ENCODE peak calls at places on chromosomes 5 and 9, in eight cellular contexts. A is stimulated activated CD4-positive, alpha-beta T cell treated with anti-CD3 and anti-CD28 coated beads, Interleukin-15, amount 100 ng/mL, for 24 hours; W is AG08395; Z is naive thymus-derived CD4-positive, alpha-beta T cell; G is activated naive CD4-positive, alpha-beta T cell treated with Interleukin-2 at 50 U/mL for 16 hours; C is Peyer's patch; S is epithelial cell of prostate; H is stimulated activated naive CD8-positive, alpha-beta T cell treated with anti-CD3 and anti-CD28 coated beads, Interleukin-15, Interleukin-2, amounts not matched to agents 100 U/mL and 50 U/mL, for 24 hours. I is an unnamed sample.

GRCh38 chr9:2109066-2109650 is 94.0 kb downstream of the SMARCA2 start:
- DNase-seq in A (no peak), W (peak; percentile 79), Z (no peak), G (no peak), C (no peak), S (no peak), H (no peak), I (no peak)

GRCh38 chr5:93665649-93666048 is 75.8 kb downstream of the POU5F2 start:
- DNase-seq in A (no peak), W (no peak), Z (no peak), G (no peak), C (no peak), S (no peak), H (no peak), I (no peak)

GRCh38 chr5:135192351-135192750 is 158.3 kb upstream of the PITX1 start:
- DNase-seq in A (no peak), W (no peak), Z (no peak), G (no peak), C (no peak), S (no peak), H (no peak), I (no peak)

GRCh38 chr5:144126707-144127106 is 43.8 kb downstream of the YIPF5 start:
- DNase-seq in A (no peak), W (no peak), Z (no peak), G (no peak), C (no peak), S (no peak), H (no peak), I (no peak)

GRCh38 chr9:93119953-93120845 is 13.9 kb downstream of the NINJ1 start:
- DNase-seq in A (peak; percentile 46), W (peak; percentile 95), Z (no peak), G (no peak), C (peak; percentile 90), S (peak; percentile 68), H (peak; percentile 53), I (peak; percentile 94)

GRCh38 chr9:137606005-137606601 is 617 bp downstream of the ARRDC1 start:
- DNase-seq in A (peak; percentile 47), W (no peak), Z (peak; percentile 30), G (no peak), C (peak; percentile 65), S (no peak), H (peak; percentile 43), I (peak; percentile 74)

GRCh38 chr9:123191660-123192059 is 76.7 kb downstream of the STRBP start:
- DNase-seq in A (no peak), W (no peak), Z (no peak), G (no peak), C (no peak), S (no peak), H (no peak), I (no peak)

GRCh38 chr5:139188558-139189270 is 9.5 kb downstream of the SIL1 start:
- DNase-seq in A (no peak), W (no peak), Z (no peak), G (no peak), C (no peak), S (no peak), H (no peak), I (no peak)

GRCh38 chr5:5229405-5229804 is 89.3 kb downstream of the ADAMTS16 start:
- DNase-seq in A (no peak), W (no peak), Z (no peak), G (no peak), C (no peak), S (no peak), H (no peak), I (no peak)

GRCh38 chr9:70603020-70603411 is 188.6 kb upstream of the KLF9 start:
- DNase-seq in A (no peak), W (no peak), Z (no peak), G (no peak), C (no peak), S (no peak), H (no peak), I (no peak)

GRCh38 chr5:640461-641330 is 28.6 kb downstream of the CEP72 start:
- DNase-seq in A (no peak), W (no peak), Z (no peak), G (no peak), C (no peak), S (no peak), H (no peak), I (no peak)

GRCh38 chr9:69023650-69024049 is 9.7 kb upstream of the PRKACG start:
- DNase-seq in A (no peak), W (no peak), Z (no peak), G (no peak), C (no peak), S (no peak), H (no peak), I (no peak)

GRCh38 chr5:74521401-74521800 is 119.1 kb downstream of the ENC1 start:
- DNase-seq in A (no peak), W (no peak), Z (no peak), G (no peak), C (no peak), S (no peak), H (no peak), I (no peak)

GRCh38 chr5:95022967-95023695 is 261.8 kb downstream of the MCTP1 start:
- DNase-seq in A (no peak), W (no peak), Z (no peak), G (no peak), C (no peak), S (no peak), H (no peak), I (no peak)

GRCh38 chr5:119524461-119524860 is 72.2 kb downstream of the HSD17B4 start:
- DNase-seq in A (no peak), W (no peak), Z (no peak), G (no peak), C (no peak), S (no peak), H (no peak), I (no peak)

GRCh38 chr5:37494756-37495155 is 115.6 kb downstream of the WDR70 start:
- DNase-seq in A (no peak), W (no peak), Z (no peak), G (no peak), C (no peak), S (peak; percentile 37), H (no peak), I (no peak)

GRCh38 chr5:14895301-14895700 is 23.7 kb upstream of the ANKH start:
- DNase-seq in A (no peak), W (no peak), Z (no peak), G (no peak), C (peak; percentile 72), S (no peak), H (no peak), I (no peak)

GRCh38 chr9:17847908-17848307 is 269.0 kb downstream of the SH3GL2 start:
- DNase-seq in A (no peak), W (no peak), Z (no peak), G (no peak), C (no peak), S (no peak), H (no peak), I (no peak)

GRCh38 chr5:78648359-78649219 is at the start of gene LHFPL2:
- DNase-seq in A (peak; percentile 55), W (peak; percentile 79), Z (no peak), G (peak; percentile 9), C (peak; percentile 79), S (no peak), H (peak; percentile 43), I (peak; percentile 60)

GRCh38 chr5:172768573-172769323 is 2.2 kb downstream of the DUSP1 start:
- DNase-seq in A (no peak), W (no peak), Z (peak; percentile 40), G (no peak), C (peak; percentile 52), S (no peak), H (no peak), I (no peak)

GRCh38 chr9:97808415-97808814 is 44.6 kb upstream of the FOXE1 start:
- DNase-seq in A (no peak), W (no peak), Z (no peak), G (no peak), C (no peak), S (no peak), H (no peak), I (no peak)

GRCh38 chr9:109411818-109412352 is 86.2 kb downstream of the PTPN3 start:
- DNase-seq in A (peak; percentile 41), W (peak; percentile 52), Z (no peak), G (no peak), C (no peak), S (no peak), H (peak; percentile 29), I (no peak)

GRCh38 chr5:91469517-91470165 is 86.5 kb upstream of the ARRDC3 start:
- DNase-seq in A (no peak), W (no peak), Z (no peak), G (no peak), C (no peak), S (no peak), H (no peak), I (no peak)

GRCh38 chr9:95007470-95007869 is 281.0 kb downstream of the AOPEP start:
- DNase-seq in A (peak; percentile 4), W (no peak), Z (no peak), G (no peak), C (no peak), S (no peak), H (no peak), I (no peak)

GRCh38 chr5:125375143-125375542 is 628.7 kb upstream of the ZNF608 start:
- DNase-seq in A (no peak), W (no peak), Z (no peak), G (no peak), C (no peak), S (no peak), H (no peak), I (no peak)

GRCh38 chr9:118318770-118319443 is 614.7 kb downstream of the TLR4 start:
- DNase-seq in A (no peak), W (no peak), Z (no peak), G (no peak), C (no peak), S (peak; percentile 66), H (no peak), I (peak; percentile 57)

GRCh38 chr5:124655211-124655880 is 91.1 kb downstream of the ZNF608 start:
- DNase-seq in A (no peak), W (no peak), Z (no peak), G (no peak), C (no peak), S (no peak), H (no peak), I (no peak)

GRCh38 chr5:168261212-168261575 is 30.3 kb upstream of the WWC1 start:
- DNase-seq in A (no peak), W (no peak), Z (no peak), G (no peak), C (no peak), S (no peak), H (no peak), I (no peak)

I was measured in left lobe of liver.